ENCODE peak calls at places on chromosomes 3 and 15, in six cellular contexts. R, M, A, T, X and B are unnamed samples.

GRCh38 chr3:8303466-8303865 is 198.2 kb upstream of the LMCD1 start:
- DNase-seq in T (no peak), M (no peak), R (no peak), A (no peak), X (no peak), B (no peak)

GRCh38 chr15:95596487-95596886 is 734.0 kb upstream of the NR2F2 start:
- DNase-seq in A (peak), T (no peak), X (no peak), M (no peak), R (no peak), B (no peak)

GRCh38 chr3:115595611-115596010 is 27.7 kb upstream of the GAP43 start:
- DNase-seq in A (no peak), X (peak), R (no peak), T (no peak), M (no peak), B (no peak)

GRCh38 chr15:45023659-45024320 is 795 bp downstream of the SORD start:
- DNase-seq in A (no peak), R (peak), M (no peak), X (no peak), T (peak), B (no peak)

GRCh38 chr15:60964527-60964926 is 264.6 kb downstream of the RORA start:
- DNase-seq in M (no peak), T (no peak), X (no peak), A (no peak), R (no peak), B (no peak)

GRCh38 chr15:99749386-99749785 is 16.1 kb upstream of the LYSMD4 start:
- DNase-seq in M (no peak), X (peak), R (no peak), A (no peak), T (no peak), B (no peak)

GRCh38 chr3:118960876-118961275 is 73.8 kb downstream of the IGSF11 start:
- DNase-seq in A (no peak), M (no peak), X (no peak), R (no peak), T (no peak), B (no peak)

GRCh38 chr3:176951144-176951543 is 246.1 kb downstream of the TBL1XR1 start:
- DNase-seq in A (no peak), X (no peak), M (no peak), T (no peak), R (no peak), B (no peak)

GRCh38 chr15:32669870-32670623 is 28.5 kb downstream of the SCG5 start:
- DNase-seq in A (no peak), T (peak), R (no peak), M (no peak), X (peak), B (no peak)

GRCh38 chr3:33575313-33575712 is 135.1 kb upstream of the UBP1 start:
- DNase-seq in R (no peak), A (no peak), T (no peak), X (no peak), M (no peak), B (no peak)

GRCh38 chr3:70531063-70531657 is 218.7 kb upstream of the MDFIC2 start:
- DNase-seq in R (peak), M (no peak), X (peak), T (peak), A (no peak), B (no peak)

GRCh38 chr3:115667175-115668065 is 44.1 kb downstream of the GAP43 start:
- DNase-seq in X (no peak), M (no peak), R (no peak), A (no peak), T (no peak), B (no peak)

GRCh38 chr3:150956376-150956775 is 16.2 kb downstream of the CLRN1 start:
- DNase-seq in M (no peak), T (no peak), X (no peak), A (no peak), R (no peak), B (no peak)

GRCh38 chr15:101413239-101413638 is 76.3 kb downstream of the PCSK6 start:
- DNase-seq in A (no peak), M (no peak), R (no peak), T (no peak), X (no peak), B (no peak)

GRCh38 chr15:101410612-101411011 is 78.9 kb downstream of the PCSK6 start:
- DNase-seq in X (no peak), A (no peak), M (no peak), T (no peak), R (no peak), B (no peak)

GRCh38 chr15:101409621-101410020 is 79.9 kb downstream of the PCSK6 start:
- DNase-seq in R (no peak), M (no peak), T (no peak), A (no peak), X (no peak), B (no peak)

GRCh38 chr15:101411588-101411987 is 77.9 kb downstream of the PCSK6 start:
- DNase-seq in A (no peak), X (no peak), T (no peak), M (no peak), R (no peak), B (no peak)

DNA sequence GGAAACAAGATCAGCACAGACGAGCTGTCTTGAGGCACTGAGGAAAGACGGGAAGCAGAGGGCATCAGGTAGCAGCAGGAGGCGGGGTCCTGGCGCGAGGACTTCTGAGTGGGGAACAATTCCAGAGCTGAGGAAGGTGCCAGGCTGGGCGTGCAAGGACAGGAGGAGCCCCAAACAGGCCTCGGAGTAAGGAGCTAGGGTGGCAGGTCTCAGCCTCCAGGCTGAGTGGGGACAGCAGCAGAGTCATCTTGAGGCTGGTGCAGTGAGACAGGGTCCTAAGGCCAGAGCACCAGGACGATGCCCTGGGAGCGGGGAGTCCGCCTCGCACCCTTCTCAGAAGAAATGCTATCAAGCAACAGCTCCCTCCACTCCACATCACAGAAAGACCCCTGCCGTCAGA is 78.4 kb downstream of the PCSK6 start:
- DNase-seq in T (no peak), R (no peak), X (no peak), M (no peak), A (no peak), B (no peak)
- TF ChIP-seq POLR2AphosphoS5 in T (no peak), R (no peak), X (no peak), M (no peak), A (no peak), B (no peak)

GRCh38 chr3:68256635-68257034 is 602.2 kb upstream of the SUCLG2 start:
- DNase-seq in R (no peak), A (no peak), X (no peak), M (no peak), T (peak), B (no peak)
- TF ChIP-seq GABPA in R (no peak), A (no peak), X (no peak), M (no peak), T (no peak), B (no peak)

GRCh38 chr3:123338620-123339061 is 110.2 kb downstream of the ADCY5 start:
- DNase-seq in A (no peak), R (no peak), X (no peak), M (no peak), T (no peak), B (no peak)
- TF ChIP-seq POLR2AphosphoS5 in A (no peak), R (no peak), X (no peak), M (no peak), T (no peak), B (no peak)

DNA sequence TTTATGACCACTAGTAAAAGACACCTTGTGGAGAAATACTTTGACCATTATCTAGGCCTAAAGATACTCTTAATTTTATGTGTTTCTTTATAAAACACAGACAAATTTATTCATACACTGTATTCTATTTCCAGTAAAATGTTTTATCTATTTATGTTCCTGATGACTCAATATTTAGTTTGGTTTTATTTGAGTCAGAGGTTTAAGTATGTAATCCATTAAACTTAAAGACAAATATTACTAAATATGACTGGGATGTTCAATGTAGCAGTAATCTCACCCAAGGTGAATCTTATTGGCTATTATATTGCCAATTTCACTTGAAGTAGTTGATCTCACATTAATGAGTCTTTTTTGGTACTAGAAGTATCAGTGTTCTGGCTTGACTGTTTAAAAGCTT is 799.7 kb downstream of the CADM2 start:
- DNase-seq in R (no peak), T (no peak), X (no peak), A (no peak), M (no peak), B (no peak)
- TF ChIP-seq GABPA in R (no peak), T (no peak), X (no peak), A (no peak), M (no peak), B (no peak)

DNA sequence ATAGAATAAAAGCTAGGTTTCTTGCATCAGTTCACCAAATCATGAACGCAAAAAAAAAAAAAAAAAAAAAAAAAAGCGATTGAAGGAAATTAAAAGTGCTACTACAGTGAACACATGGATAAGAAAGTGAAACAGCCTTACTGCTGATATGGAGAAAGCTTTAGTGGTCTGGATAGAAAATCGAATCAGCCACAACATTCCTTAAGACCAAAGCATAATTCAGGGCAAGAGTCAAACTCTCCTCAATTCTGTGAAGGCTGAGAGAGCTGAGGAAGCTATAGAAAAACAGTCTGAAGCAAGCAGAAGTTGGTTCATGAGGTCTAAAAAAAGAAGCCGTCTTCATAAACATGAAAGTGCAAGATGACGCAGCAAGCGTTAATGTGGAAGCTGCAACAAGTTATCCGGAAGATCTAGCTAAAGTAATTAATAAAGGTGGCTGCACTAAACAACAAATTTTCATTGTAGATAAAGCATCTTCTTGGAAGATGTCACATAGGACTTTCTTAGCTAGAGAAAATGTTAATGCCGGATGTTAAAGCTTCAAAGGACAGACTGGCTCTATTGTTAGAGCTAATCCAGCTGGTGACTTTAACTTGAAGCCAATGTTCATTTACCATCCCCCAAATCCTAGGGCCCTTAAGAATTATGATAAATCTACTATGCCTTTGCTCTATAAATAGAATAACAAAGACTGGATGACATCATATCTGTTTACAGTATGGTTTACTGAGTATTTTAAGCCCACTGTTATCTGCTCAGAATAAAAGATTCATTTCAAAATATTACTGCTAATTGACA is 19.2 kb downstream of the P3H2 start:
- DNase-seq in M (no peak), R (no peak), A (no peak), T (no peak), X (no peak), B (no peak)
- TF ChIP-seq POLR2AphosphoS5 in M (no peak), R (no peak), A (no peak), T (no peak), X (no peak), B (no peak)